ENCODE peak calls at places on chromosomes 2 and 18, in eight cellular contexts. One of them, this sample, is unnamed.

GRCh38 chr2:152920846-152921245 is 202.4 kb downstream of the ARL6IP6 start:
- DNase-seq in fibroblast of lung: no peak
- DNase-seq in MCF 10A: peak
- DNase-seq in nephron progenitor cell: no peak
- DNase-seq in ascending aorta: no peak
- DNase-seq in GM13976: no peak
- DNase-seq in RWPE1: peak
- DNase-seq in transverse colon: no peak
- DNase-seq in this sample: no peak

GRCh38 chr2:8803658-8804379 is 33.6 kb downstream of the KIDINS220 start:
- DNase-seq in fibroblast of lung: peak
- DNase-seq in MCF 10A: peak
- DNase-seq in nephron progenitor cell: no peak
- DNase-seq in ascending aorta: no peak
- DNase-seq in GM13976: peak
- DNase-seq in RWPE1: peak
- DNase-seq in transverse colon: peak
- DNase-seq in this sample: no peak

GRCh38 chr2:8376603-8377423 is 305.0 kb upstream of the ID2 start:
- DNase-seq in fibroblast of lung: no peak
- DNase-seq in MCF 10A: no peak
- DNase-seq in nephron progenitor cell: no peak
- DNase-seq in ascending aorta: no peak
- DNase-seq in GM13976: no peak
- DNase-seq in RWPE1: no peak
- DNase-seq in transverse colon: no peak
- DNase-seq in this sample: no peak

GRCh38 chr2:17853799-17854198 is 24.7 kb upstream of the KCNS3 start:
- DNase-seq in fibroblast of lung: no peak
- DNase-seq in MCF 10A: no peak
- DNase-seq in nephron progenitor cell: no peak
- DNase-seq in ascending aorta: no peak
- DNase-seq in GM13976: no peak
- DNase-seq in RWPE1: no peak
- DNase-seq in transverse colon: no peak
- DNase-seq in this sample: no peak

GRCh38 chr2:205996156-205996555 is 89.8 kb downstream of the INO80D start:
- DNase-seq in fibroblast of lung: no peak
- DNase-seq in MCF 10A: no peak
- DNase-seq in nephron progenitor cell: no peak
- DNase-seq in ascending aorta: no peak
- DNase-seq in GM13976: no peak
- DNase-seq in RWPE1: no peak
- DNase-seq in transverse colon: no peak
- DNase-seq in this sample: no peak

GRCh38 chr2:188607501-188607900 is 315.8 kb downstream of the GULP1 start:
- DNase-seq in fibroblast of lung: peak
- DNase-seq in MCF 10A: peak
- DNase-seq in nephron progenitor cell: no peak
- DNase-seq in ascending aorta: no peak
- DNase-seq in GM13976: no peak
- DNase-seq in RWPE1: no peak
- DNase-seq in transverse colon: no peak
- DNase-seq in this sample: no peak

GRCh38 chr2:215392164-215392563 is 43.7 kb downstream of the FN1 start:
- DNase-seq in fibroblast of lung: no peak
- DNase-seq in MCF 10A: no peak
- DNase-seq in nephron progenitor cell: no peak
- DNase-seq in ascending aorta: no peak
- DNase-seq in GM13976: no peak
- DNase-seq in RWPE1: no peak
- DNase-seq in transverse colon: no peak
- DNase-seq in this sample: no peak

GRCh38 chr2:140863713-140864112 is 1267.1 kb downstream of the LRP1B start:
- DNase-seq in fibroblast of lung: peak
- DNase-seq in MCF 10A: peak
- DNase-seq in nephron progenitor cell: no peak
- DNase-seq in ascending aorta: no peak
- DNase-seq in GM13976: peak
- DNase-seq in RWPE1: peak
- DNase-seq in transverse colon: no peak
- DNase-seq in this sample: no peak

GRCh38 chr2:3585239-3586109 is 9.4 kb upstream of the COLEC11 start:
- DNase-seq in fibroblast of lung: peak
- DNase-seq in MCF 10A: no peak
- DNase-seq in nephron progenitor cell: no peak
- DNase-seq in ascending aorta: no peak
- DNase-seq in GM13976: no peak
- DNase-seq in RWPE1: no peak
- DNase-seq in transverse colon: peak
- DNase-seq in this sample: peak

GRCh38 chr2:146123714-146124113 is 1603.8 kb upstream of the ZEB2 start:
- DNase-seq in fibroblast of lung: no peak
- DNase-seq in MCF 10A: no peak
- DNase-seq in nephron progenitor cell: no peak
- DNase-seq in ascending aorta: no peak
- DNase-seq in GM13976: no peak
- DNase-seq in RWPE1: no peak
- DNase-seq in transverse colon: no peak
- DNase-seq in this sample: no peak

GRCh38 chr2:2226326-2226725 is 104.7 kb downstream of the MYT1L start:
- DNase-seq in fibroblast of lung: no peak
- DNase-seq in MCF 10A: no peak
- DNase-seq in nephron progenitor cell: no peak
- DNase-seq in ascending aorta: no peak
- DNase-seq in GM13976: no peak
- DNase-seq in RWPE1: no peak
- DNase-seq in transverse colon: no peak
- DNase-seq in this sample: no peak

GRCh38 chr2:98912221-98912851 is 23.7 kb downstream of the CRACDL start:
- DNase-seq in fibroblast of lung: peak
- DNase-seq in MCF 10A: peak
- DNase-seq in nephron progenitor cell: no peak
- DNase-seq in ascending aorta: peak
- DNase-seq in GM13976: no peak
- DNase-seq in RWPE1: peak
- DNase-seq in transverse colon: no peak
- DNase-seq in this sample: peak

GRCh38 chr2:76684762-76685161 is 837.4 kb downstream of the LRRTM4 start:
- DNase-seq in fibroblast of lung: no peak
- DNase-seq in MCF 10A: no peak
- DNase-seq in nephron progenitor cell: no peak
- DNase-seq in ascending aorta: no peak
- DNase-seq in GM13976: no peak
- DNase-seq in RWPE1: no peak
- DNase-seq in transverse colon: no peak
- DNase-seq in this sample: no peak

GRCh38 chr18:3177902-3178687 is 41.7 kb downstream of the MYOM1 start:
- DNase-seq in fibroblast of lung: peak
- DNase-seq in MCF 10A: no peak
- DNase-seq in nephron progenitor cell: no peak
- DNase-seq in ascending aorta: peak
- DNase-seq in GM13976: peak
- DNase-seq in RWPE1: no peak
- DNase-seq in transverse colon: peak
- DNase-seq in this sample: no peak

GRCh38 chr2:42924436-42924897 is 132.1 kb upstream of the HAAO start:
- DNase-seq in fibroblast of lung: no peak
- DNase-seq in MCF 10A: peak
- DNase-seq in nephron progenitor cell: no peak
- DNase-seq in ascending aorta: no peak
- DNase-seq in GM13976: no peak
- DNase-seq in RWPE1: no peak
- DNase-seq in transverse colon: no peak
- DNase-seq in this sample: no peak

GRCh38 chr2:63767307-63767706 is 74.4 kb upstream of the UGP2 start:
- DNase-seq in fibroblast of lung: no peak
- DNase-seq in MCF 10A: no peak
- DNase-seq in nephron progenitor cell: no peak
- DNase-seq in ascending aorta: no peak
- DNase-seq in GM13976: no peak
- DNase-seq in RWPE1: no peak
- DNase-seq in transverse colon: no peak
- DNase-seq in this sample: no peak

GRCh38 chr2:240922234-240922981 is 16.3 kb downstream of the CROCC2 start:
- DNase-seq in fibroblast of lung: no peak
- DNase-seq in MCF 10A: no peak
- DNase-seq in nephron progenitor cell: peak
- DNase-seq in ascending aorta: no peak
- DNase-seq in GM13976: no peak
- DNase-seq in RWPE1: no peak
- DNase-seq in transverse colon: peak
- DNase-seq in this sample: no peak

GRCh38 chr2:236643480-236643879 is 73.9 kb downstream of the ACKR3 start:
- DNase-seq in fibroblast of lung: no peak
- DNase-seq in MCF 10A: no peak
- DNase-seq in nephron progenitor cell: no peak
- DNase-seq in ascending aorta: peak
- DNase-seq in GM13976: no peak
- DNase-seq in RWPE1: no peak
- DNase-seq in transverse colon: no peak
- DNase-seq in this sample: no peak

GRCh38 chr2:8551622-8552074 is 130.2 kb upstream of the ID2 start:
- DNase-seq in fibroblast of lung: no peak
- DNase-seq in MCF 10A: no peak
- DNase-seq in nephron progenitor cell: no peak
- DNase-seq in ascending aorta: no peak
- DNase-seq in GM13976: peak
- DNase-seq in RWPE1: no peak
- DNase-seq in transverse colon: peak
- DNase-seq in this sample: peak

GRCh38 chr18:48637081-48637990 is 98.5 kb downstream of the CTIF start:
- DNase-seq in fibroblast of lung: no peak
- DNase-seq in MCF 10A: no peak
- DNase-seq in nephron progenitor cell: no peak
- DNase-seq in ascending aorta: no peak
- DNase-seq in GM13976: no peak
- DNase-seq in RWPE1: no peak
- DNase-seq in transverse colon: no peak
- DNase-seq in this sample: no peak

GRCh38 chr2:241270531-241270930 is 44.9 kb downstream of the HDLBP start:
- DNase-seq in fibroblast of lung: no peak
- DNase-seq in MCF 10A: no peak
- DNase-seq in nephron progenitor cell: no peak
- DNase-seq in ascending aorta: no peak
- DNase-seq in GM13976: no peak
- DNase-seq in RWPE1: no peak
- DNase-seq in transverse colon: no peak
- DNase-seq in this sample: no peak

DNA sequence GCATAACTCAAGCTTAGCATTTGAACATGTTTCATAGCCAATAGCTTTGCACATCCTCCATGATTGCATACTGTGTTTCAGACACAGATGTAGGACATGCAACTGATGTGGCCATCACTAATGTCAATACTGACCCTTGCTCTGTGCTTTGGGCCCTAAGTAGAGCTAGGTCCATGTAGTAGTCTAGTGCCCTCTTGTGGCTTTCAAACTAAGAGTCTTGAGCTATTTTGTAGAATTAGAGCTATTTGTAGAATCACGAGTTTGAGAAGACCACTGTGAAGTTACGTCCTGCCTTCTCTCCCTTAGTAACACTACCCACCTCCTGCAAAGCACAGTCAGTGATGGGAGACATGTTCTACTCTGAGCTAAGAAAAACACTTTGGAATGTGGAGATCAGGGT is 306.4 kb upstream of the TNP1 start:
- DNase-seq in fibroblast of lung: peak
- DNase-seq in MCF 10A: peak
- DNase-seq in nephron progenitor cell: no peak
- DNase-seq in ascending aorta: no peak
- DNase-seq in GM13976: no peak
- DNase-seq in RWPE1: no peak
- DNase-seq in transverse colon: no peak
- DNase-seq in this sample: no peak
- TF ChIP-seq CTCF in fibroblast of lung: peak
- TF ChIP-seq CTCF in MCF 10A: peak
- TF ChIP-seq CTCF in nephron progenitor cell: peak
- TF ChIP-seq CTCF in ascending aorta: peak
- TF ChIP-seq CTCF in GM13976: peak
- TF ChIP-seq CTCF in RWPE1: peak
- TF ChIP-seq CTCF in transverse colon: no peak
- TF ChIP-seq CTCF in this sample: peak

GRCh38 chr2:217822296-217823252 is 180.2 kb downstream of the TNS1 start:
- DNase-seq in fibroblast of lung: no peak
- DNase-seq in MCF 10A: peak
- DNase-seq in nephron progenitor cell: no peak
- DNase-seq in ascending aorta: no peak
- DNase-seq in GM13976: no peak
- DNase-seq in RWPE1: peak
- DNase-seq in transverse colon: no peak
- DNase-seq in this sample: peak
- TF ChIP-seq CTCF in fibroblast of lung: no peak
- TF ChIP-seq CTCF in MCF 10A: no peak
- TF ChIP-seq CTCF in nephron progenitor cell: no peak
- TF ChIP-seq CTCF in ascending aorta: no peak
- TF ChIP-seq CTCF in GM13976: no peak
- TF ChIP-seq CTCF in RWPE1: no peak
- TF ChIP-seq CTCF in transverse colon: no peak
- TF ChIP-seq CTCF in this sample: peak

DNA sequence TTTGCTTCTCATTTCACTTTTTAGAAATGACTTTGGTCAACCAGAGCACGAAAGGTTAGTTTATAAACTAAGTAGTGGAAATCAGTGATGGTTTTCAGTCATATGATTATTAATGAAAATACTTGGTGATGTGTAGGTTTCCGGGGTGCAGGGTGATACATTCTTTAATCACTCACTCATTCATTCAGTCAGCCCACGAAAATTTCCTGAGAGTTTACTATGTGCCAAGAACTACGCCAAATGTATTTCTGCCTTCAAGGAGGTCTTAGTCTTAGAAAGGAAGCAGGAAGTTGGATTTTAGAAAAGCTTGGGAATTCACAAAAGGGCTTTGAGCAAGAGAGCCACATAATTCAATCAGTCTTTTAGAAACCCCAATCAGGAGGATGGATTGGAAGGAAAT is 543.5 kb downstream of the PLCL1 start:
- DNase-seq in fibroblast of lung: no peak
- DNase-seq in MCF 10A: no peak
- DNase-seq in nephron progenitor cell: no peak
- DNase-seq in ascending aorta: no peak
- DNase-seq in GM13976: no peak
- DNase-seq in RWPE1: no peak
- DNase-seq in transverse colon: no peak
- DNase-seq in this sample: no peak
- TF ChIP-seq CTCF in fibroblast of lung: no peak
- TF ChIP-seq CTCF in MCF 10A: no peak
- TF ChIP-seq CTCF in nephron progenitor cell: no peak
- TF ChIP-seq CTCF in ascending aorta: no peak
- TF ChIP-seq CTCF in GM13976: no peak
- TF ChIP-seq CTCF in RWPE1: no peak
- TF ChIP-seq CTCF in transverse colon: no peak
- TF ChIP-seq CTCF in this sample: no peak

DNA sequence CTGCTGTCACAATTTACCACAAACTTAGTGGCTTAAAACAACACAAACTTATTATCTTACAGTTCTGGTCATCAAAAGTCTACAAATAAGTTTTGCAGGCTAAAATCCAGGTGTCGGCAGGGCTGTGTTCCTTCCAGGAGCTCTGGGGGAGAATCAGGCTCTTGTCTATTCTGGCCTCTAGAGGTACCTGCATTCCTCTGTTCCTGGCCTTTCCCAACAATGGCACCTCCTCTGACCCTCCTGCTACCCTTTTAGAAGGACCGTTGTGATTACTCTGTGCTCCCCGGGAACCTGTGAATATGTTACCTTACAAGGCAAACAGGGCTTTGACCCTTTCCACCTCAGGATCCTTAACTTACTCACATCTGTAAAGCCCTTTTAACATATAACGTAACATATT is 98.5 kb downstream of the MRPS9 start:
- DNase-seq in fibroblast of lung: no peak
- DNase-seq in MCF 10A: no peak
- DNase-seq in nephron progenitor cell: no peak
- DNase-seq in ascending aorta: no peak
- DNase-seq in GM13976: no peak
- DNase-seq in RWPE1: no peak
- DNase-seq in transverse colon: no peak
- DNase-seq in this sample: no peak
- TF ChIP-seq CTCF in fibroblast of lung: no peak
- TF ChIP-seq CTCF in MCF 10A: no peak
- TF ChIP-seq CTCF in nephron progenitor cell: no peak
- TF ChIP-seq CTCF in ascending aorta: no peak
- TF ChIP-seq CTCF in GM13976: no peak
- TF ChIP-seq CTCF in RWPE1: no peak
- TF ChIP-seq CTCF in transverse colon: no peak
- TF ChIP-seq CTCF in this sample: no peak

This sample was measured in chondrocyte.